ENCODE peak calls at places on chromosomes 7 and 10, in nine cellular contexts. One of them, this sample, is unnamed.

GRCh38 chr10:62024026-62024701 is 122.7 kb downstream of the ARID5B start:
- DNase-seq in KBM-7: no peak
- DNase-seq in ACHN: no peak
- DNase-seq in ovary: no peak
- DNase-seq in activated T-cell treated with anti-CD3 and anti-CD28 coated beads, Interleukin-2, amount 50 U/mL, for 24 hours: no peak
- DNase-seq in T-helper 17 cell: no peak
- DNase-seq in brain microvascular endothelial cell: no peak
- DNase-seq in HFFc6: no peak
- DNase-seq in cardiac septum: no peak
- DNase-seq in this sample: no peak

GRCh38 chr7:156751319-156751718 is 110.7 kb downstream of the RNF32 start:
- DNase-seq in KBM-7: no peak
- DNase-seq in ACHN: peak; percentile 98
- DNase-seq in ovary: no peak
- DNase-seq in activated T-cell treated with anti-CD3 and anti-CD28 coated beads, Interleukin-2, amount 50 U/mL, for 24 hours: no peak
- DNase-seq in T-helper 17 cell: no peak
- DNase-seq in brain microvascular endothelial cell: peak; percentile 84
- DNase-seq in HFFc6: peak; percentile 70
- DNase-seq in cardiac septum: no peak
- DNase-seq in this sample: no peak

GRCh38 chr10:52318136-52318810 is 4.2 kb downstream of the DKK1 start:
- DNase-seq in KBM-7: no peak
- DNase-seq in ACHN: no peak
- DNase-seq in ovary: no peak
- DNase-seq in activated T-cell treated with anti-CD3 and anti-CD28 coated beads, Interleukin-2, amount 50 U/mL, for 24 hours: no peak
- DNase-seq in T-helper 17 cell: no peak
- DNase-seq in brain microvascular endothelial cell: peak; percentile 52
- DNase-seq in HFFc6: peak; percentile 71
- DNase-seq in cardiac septum: no peak
- DNase-seq in this sample: no peak

GRCh38 chr7:46494026-46494425 is 573.0 kb upstream of the IGFBP3 start:
- DNase-seq in KBM-7: no peak
- DNase-seq in ACHN: no peak
- DNase-seq in ovary: no peak
- DNase-seq in activated T-cell treated with anti-CD3 and anti-CD28 coated beads, Interleukin-2, amount 50 U/mL, for 24 hours: no peak
- DNase-seq in T-helper 17 cell: no peak
- DNase-seq in brain microvascular endothelial cell: peak; percentile 16
- DNase-seq in HFFc6: peak; percentile 76
- DNase-seq in cardiac septum: no peak
- DNase-seq in this sample: no peak

GRCh38 chr7:39252916-39253315 is 275.2 kb downstream of the POU6F2 start:
- DNase-seq in KBM-7: no peak
- DNase-seq in ACHN: no peak
- DNase-seq in ovary: no peak
- DNase-seq in activated T-cell treated with anti-CD3 and anti-CD28 coated beads, Interleukin-2, amount 50 U/mL, for 24 hours: no peak
- DNase-seq in T-helper 17 cell: no peak
- DNase-seq in brain microvascular endothelial cell: peak; percentile 22
- DNase-seq in HFFc6: no peak
- DNase-seq in cardiac septum: no peak
- DNase-seq in this sample: no peak

GRCh38 chr7:148882668-148883232 is 1.3 kb downstream of the EZH2 start:
- DNase-seq in KBM-7: no peak
- DNase-seq in ACHN: peak; percentile 33
- DNase-seq in ovary: no peak
- DNase-seq in activated T-cell treated with anti-CD3 and anti-CD28 coated beads, Interleukin-2, amount 50 U/mL, for 24 hours: no peak
- DNase-seq in T-helper 17 cell: no peak
- DNase-seq in brain microvascular endothelial cell: no peak
- DNase-seq in HFFc6: no peak
- DNase-seq in cardiac septum: no peak
- DNase-seq in this sample: no peak

GRCh38 chr7:155489862-155490696 is 32.1 kb downstream of the EN2 start:
- DNase-seq in KBM-7: no peak
- DNase-seq in ACHN: peak; percentile 44
- DNase-seq in ovary: no peak
- DNase-seq in activated T-cell treated with anti-CD3 and anti-CD28 coated beads, Interleukin-2, amount 50 U/mL, for 24 hours: no peak
- DNase-seq in T-helper 17 cell: no peak
- DNase-seq in brain microvascular endothelial cell: no peak
- DNase-seq in HFFc6: no peak
- DNase-seq in cardiac septum: no peak
- DNase-seq in this sample: no peak

GRCh38 chr7:48943279-48943990 is 19.1 kb downstream of the CDC14C start:
- DNase-seq in KBM-7: no peak
- DNase-seq in ACHN: no peak
- DNase-seq in ovary: no peak
- DNase-seq in activated T-cell treated with anti-CD3 and anti-CD28 coated beads, Interleukin-2, amount 50 U/mL, for 24 hours: no peak
- DNase-seq in T-helper 17 cell: no peak
- DNase-seq in brain microvascular endothelial cell: no peak
- DNase-seq in HFFc6: no peak
- DNase-seq in cardiac septum: no peak
- DNase-seq in this sample: no peak

GRCh38 chr10:113292743-113293142 is 260.1 kb upstream of the HABP2 start:
- DNase-seq in KBM-7: no peak
- DNase-seq in ACHN: no peak
- DNase-seq in ovary: no peak
- DNase-seq in activated T-cell treated with anti-CD3 and anti-CD28 coated beads, Interleukin-2, amount 50 U/mL, for 24 hours: no peak
- DNase-seq in T-helper 17 cell: no peak
- DNase-seq in brain microvascular endothelial cell: no peak
- DNase-seq in HFFc6: no peak
- DNase-seq in cardiac septum: no peak
- DNase-seq in this sample: no peak

GRCh38 chr7:70455925-70456324 is 676.0 kb upstream of the GALNT17 start:
- DNase-seq in KBM-7: no peak
- DNase-seq in ACHN: no peak
- DNase-seq in ovary: no peak
- DNase-seq in activated T-cell treated with anti-CD3 and anti-CD28 coated beads, Interleukin-2, amount 50 U/mL, for 24 hours: no peak
- DNase-seq in T-helper 17 cell: no peak
- DNase-seq in brain microvascular endothelial cell: no peak
- DNase-seq in HFFc6: no peak
- DNase-seq in cardiac septum: no peak
- DNase-seq in this sample: no peak

GRCh38 chr10:130336612-130337304 is 200.6 kb downstream of the GLRX3 start:
- DNase-seq in KBM-7: no peak
- DNase-seq in ACHN: no peak
- DNase-seq in ovary: no peak
- DNase-seq in activated T-cell treated with anti-CD3 and anti-CD28 coated beads, Interleukin-2, amount 50 U/mL, for 24 hours: no peak
- DNase-seq in T-helper 17 cell: no peak
- DNase-seq in brain microvascular endothelial cell: no peak
- DNase-seq in HFFc6: no peak
- DNase-seq in cardiac septum: no peak
- DNase-seq in this sample: no peak

GRCh38 chr7:37893359-37893758 is 23.3 kb downstream of the SFRP4 start:
- DNase-seq in KBM-7: no peak
- DNase-seq in ACHN: no peak
- DNase-seq in ovary: no peak
- DNase-seq in activated T-cell treated with anti-CD3 and anti-CD28 coated beads, Interleukin-2, amount 50 U/mL, for 24 hours: no peak
- DNase-seq in T-helper 17 cell: no peak
- DNase-seq in brain microvascular endothelial cell: no peak
- DNase-seq in HFFc6: no peak
- DNase-seq in cardiac septum: no peak
- DNase-seq in this sample: no peak

GRCh38 chr10:1440897-1441296 is 296.4 kb downstream of the ADARB2 start:
- DNase-seq in KBM-7: no peak
- DNase-seq in ACHN: no peak
- DNase-seq in ovary: no peak
- DNase-seq in activated T-cell treated with anti-CD3 and anti-CD28 coated beads, Interleukin-2, amount 50 U/mL, for 24 hours: no peak
- DNase-seq in T-helper 17 cell: no peak
- DNase-seq in brain microvascular endothelial cell: no peak
- DNase-seq in HFFc6: no peak
- DNase-seq in cardiac septum: no peak
- DNase-seq in this sample: no peak

GRCh38 chr7:30817060-30817770 is 46.0 kb downstream of the MINDY4 start:
- DNase-seq in KBM-7: no peak
- DNase-seq in ACHN: no peak
- DNase-seq in ovary: no peak
- DNase-seq in activated T-cell treated with anti-CD3 and anti-CD28 coated beads, Interleukin-2, amount 50 U/mL, for 24 hours: no peak
- DNase-seq in T-helper 17 cell: no peak
- DNase-seq in brain microvascular endothelial cell: no peak
- DNase-seq in HFFc6: peak; percentile 69
- DNase-seq in cardiac septum: no peak
- DNase-seq in this sample: no peak

GRCh38 chr10:71754562-71754961 is 18.8 kb downstream of the VSIR start:
- DNase-seq in KBM-7: no peak
- DNase-seq in ACHN: no peak
- DNase-seq in ovary: no peak
- DNase-seq in activated T-cell treated with anti-CD3 and anti-CD28 coated beads, Interleukin-2, amount 50 U/mL, for 24 hours: no peak
- DNase-seq in T-helper 17 cell: no peak
- DNase-seq in brain microvascular endothelial cell: no peak
- DNase-seq in HFFc6: no peak
- DNase-seq in cardiac septum: no peak
- DNase-seq in this sample: no peak

GRCh38 chr7:33183504-33183903 is 54.1 kb downstream of the BBS9 start:
- DNase-seq in KBM-7: no peak
- DNase-seq in ACHN: no peak
- DNase-seq in ovary: no peak
- DNase-seq in activated T-cell treated with anti-CD3 and anti-CD28 coated beads, Interleukin-2, amount 50 U/mL, for 24 hours: no peak
- DNase-seq in T-helper 17 cell: no peak
- DNase-seq in brain microvascular endothelial cell: no peak
- DNase-seq in HFFc6: no peak
- DNase-seq in cardiac septum: no peak
- DNase-seq in this sample: no peak

GRCh38 chr10:47022311-47023131 is 111.3 kb downstream of the PTPN20 start:
- DNase-seq in KBM-7: no peak
- DNase-seq in ACHN: no peak
- DNase-seq in ovary: no peak
- DNase-seq in activated T-cell treated with anti-CD3 and anti-CD28 coated beads, Interleukin-2, amount 50 U/mL, for 24 hours: peak; percentile 17
- DNase-seq in T-helper 17 cell: no peak
- DNase-seq in brain microvascular endothelial cell: no peak
- DNase-seq in HFFc6: no peak
- DNase-seq in cardiac septum: peak; percentile 70
- DNase-seq in this sample: no peak

GRCh38 chr7:6446977-6447588 is 671 bp downstream of the DAGLB start:
- DNase-seq in KBM-7: peak; percentile 82
- DNase-seq in ACHN: peak; percentile 96
- DNase-seq in ovary: peak; percentile 83
- DNase-seq in activated T-cell treated with anti-CD3 and anti-CD28 coated beads, Interleukin-2, amount 50 U/mL, for 24 hours: peak; percentile 66
- DNase-seq in T-helper 17 cell: no peak
- DNase-seq in brain microvascular endothelial cell: peak; percentile 91
- DNase-seq in HFFc6: peak; percentile 85
- DNase-seq in cardiac septum: peak; percentile 83
- DNase-seq in this sample: peak; percentile 40

GRCh38 chr7:146902728-146903127 is 786.1 kb downstream of the CNTNAP2 start:
- DNase-seq in KBM-7: no peak
- DNase-seq in ACHN: peak; percentile 58
- DNase-seq in ovary: no peak
- DNase-seq in activated T-cell treated with anti-CD3 and anti-CD28 coated beads, Interleukin-2, amount 50 U/mL, for 24 hours: no peak
- DNase-seq in T-helper 17 cell: no peak
- DNase-seq in brain microvascular endothelial cell: no peak
- DNase-seq in HFFc6: no peak
- DNase-seq in cardiac septum: no peak
- DNase-seq in this sample: no peak

This sample was measured in DMS 273 treated with DMSO at 0.1 percent for 48 hours.